ENCODE peak calls at places on chromosomes 2 and 18, in seven cellular contexts. K is NCI-H510A treated with DMSO at 0.1 percent for 48 hours; I is pons; E is sigmoid colon; G is ureter; R is stimulated activated CD4-positive, alpha-beta T cell treated with anti-CD3 and anti-CD28 coated beads, Interleukin-2, amount 100 ng/mL, for 24 hours; T is endothelial cell. H is an unnamed sample.

GRCh38 chr2:220224711-220225519 is 597.5 kb downstream of the SLC4A3 start:
- DNase-seq in K (no peak), I (no peak), E (no peak), G (no peak), R (no peak), T (no peak), H (no peak)

GRCh38 chr2:102392942-102393341 is 30.0 kb upstream of the IL18RAP start:
- DNase-seq in K (no peak), I (no peak), E (no peak), G (no peak), R (no peak), T (no peak), H (no peak)

GRCh38 chr18:5527603-5528002 is 16.2 kb downstream of the EPB41L3 start:
- DNase-seq in K (no peak), I (peak; percentile 37), E (peak; percentile 79), G (no peak), R (no peak), T (no peak), H (no peak)

GRCh38 chr2:182542501-182543258 is 115.8 kb upstream of the PDE1A start:
- DNase-seq in K (no peak), I (no peak), E (no peak), G (no peak), R (no peak), T (no peak), H (no peak)

GRCh38 chr2:226030369-226031077 is 631.0 kb downstream of the NYAP2 start:
- DNase-seq in K (peak; percentile 24), I (peak; percentile 12), E (no peak), G (no peak), R (no peak), T (peak; percentile 8), H (no peak)

GRCh38 chr2:62578837-62579640 is 73.0 kb upstream of the TMEM17 start:
- DNase-seq in K (no peak), I (no peak), E (no peak), G (no peak), R (no peak), T (no peak), H (no peak)

GRCh38 chr2:226649871-226650660 is 149.6 kb downstream of the IRS1 start:
- DNase-seq in K (peak; percentile 36), I (peak; percentile 70), E (peak; percentile 88), G (peak; percentile 87), R (peak; percentile 28), T (peak; percentile 63), H (peak; percentile 79)

GRCh38 chr2:238697193-238698191 is 150.4 kb upstream of the TWIST2 start:
- DNase-seq in K (no peak), I (no peak), E (no peak), G (peak; percentile 33), R (no peak), T (no peak), H (no peak)

GRCh38 chr2:168679741-168680140 is 122.7 kb upstream of the NOSTRIN start:
- DNase-seq in K (no peak), I (no peak), E (no peak), G (no peak), R (no peak), T (no peak), H (no peak)

GRCh38 chr2:70569559-70569958 is 15.9 kb upstream of the TGFA start:
- DNase-seq in K (no peak), I (no peak), E (no peak), G (no peak), R (no peak), T (no peak), H (no peak)

GRCh38 chr2:191637182-191638078 is 40.5 kb upstream of the NABP1 start:
- DNase-seq in K (peak; percentile 68), I (no peak), E (no peak), G (no peak), R (no peak), T (no peak), H (no peak)

GRCh38 chr2:45816273-45816672 is 164.8 kb downstream of the PRKCE start:
- DNase-seq in K (no peak), I (no peak), E (peak; percentile 76), G (no peak), R (no peak), T (no peak), H (peak; percentile 63)

GRCh38 chr2:74063486-74063885 is 78.8 kb downstream of the TET3 start:
- DNase-seq in K (no peak), I (no peak), E (no peak), G (no peak), R (no peak), T (no peak), H (no peak)

H was measured in stomach.